ENCODE peak calls at places on chromosomes 1 and 21, in four cellular contexts. T is KBM-7, H is AG08395, A is endothelial cell. K is an unnamed sample.

GRCh38 chr1:75338974-75339483 is 204.8 kb downstream of the LHX8 start:
- DNase-seq in T (no peak), A (no peak), H (no peak), K (no peak)

GRCh38 chr1:203308205-203309114 is 3.1 kb downstream of the BTG2 start:
- DNase-seq in H (no peak), T (no peak), A (no peak), K (no peak)

GRCh38 chr1:181817091-181817490 is 244.4 kb downstream of the ZNF648 start:
- DNase-seq in H (no peak), A (no peak), T (no peak), K (no peak)

GRCh38 chr1:165474196-165474595 is 29.3 kb upstream of the RXRG start:
- DNase-seq in A (no peak), T (no peak), H (no peak), K (no peak)

GRCh38 chr1:50700226-50701020 is 259.6 kb downstream of the FAF1 start:
- DNase-seq in H (no peak), A (no peak), T (no peak), K (no peak)

GRCh38 chr1:180260541-180260940 is 30.5 kb downstream of the LHX4 start:
- DNase-seq in A (no peak), H (no peak), T (no peak), K (no peak)

GRCh38 chr1:66168467-66168887 is 365.5 kb upstream of the SGIP1 start:
- DNase-seq in H (peak), A (no peak), T (no peak), K (peak)

GRCh38 chr1:18836654-18837053 is 22.8 kb downstream of the TAS1R2 start:
- DNase-seq in H (no peak), A (no peak), T (no peak), K (no peak)

GRCh38 chr1:234413485-234413884 is 40.2 kb downstream of the COA6 start:
- DNase-seq in H (no peak), T (no peak), A (no peak), K (no peak)

GRCh38 chr1:236051107-236051885 is 13.6 kb downstream of the NID1 start:
- DNase-seq in H (peak), A (no peak), T (no peak), K (peak)

GRCh38 chr1:172154571-172154970 is 265.9 kb upstream of the C1orf105 start:
- DNase-seq in T (peak), A (no peak), H (peak), K (peak)

GRCh38 chr1:1216770-1217620 is 3.0 kb upstream of the TNFRSF4 start:
- DNase-seq in A (no peak), H (no peak), T (no peak), K (no peak)

GRCh38 chr1:41641941-41642527 is 157.6 kb upstream of the EDN2 start:
- DNase-seq in T (no peak), H (no peak), A (no peak), K (no peak)

GRCh38 chr1:117633068-117633345 is 27.2 kb downstream of the TENT5C start:
- DNase-seq in T (no peak), H (no peak), A (no peak), K (no peak)

GRCh38 chr1:38240626-38241025 is 194.0 kb upstream of the POU3F1 start:
- DNase-seq in A (no peak), T (no peak), H (no peak), K (no peak)

GRCh38 chr1:82091729-82092128 is 291.0 kb downstream of the ADGRL2 start:
- DNase-seq in H (no peak), A (no peak), T (no peak), K (no peak)

GRCh38 chr1:171344473-171344820 is 30.5 kb downstream of the FMO4 start:
- DNase-seq in T (no peak), A (no peak), H (no peak), K (no peak)

GRCh38 chr1:207240325-207241095 is 81.0 kb upstream of the CD55 start:
- DNase-seq in A (no peak), T (no peak), H (peak), K (peak)

GRCh38 chr1:27572679-27573426 is 31.1 kb downstream of the AHDC1 start:
- DNase-seq in T (no peak), A (no peak), H (peak), K (peak)

GRCh38 chr1:179930867-179931266 is 23.7 kb upstream of the CEP350 start:
- DNase-seq in T (no peak), H (no peak), A (no peak), K (no peak)

GRCh38 chr1:2632561-2633361 is at the start of gene MMEL1:
- DNase-seq in H (no peak), A (no peak), T (no peak), K (no peak)

GRCh38 chr1:8145525-8145924 is 119.4 kb upstream of the ERRFI1 start:
- DNase-seq in H (no peak), T (no peak), A (no peak), K (no peak)

GRCh38 chr1:44553771-44554170 is 120.5 kb downstream of the TMEM53 start:
- DNase-seq in H (peak), T (no peak), A (no peak), K (peak)

GRCh38 chr1:89576016-89576415 is 51.4 kb downstream of the LRRC8B start:
- DNase-seq in H (no peak), A (no peak), T (no peak), K (no peak)

GRCh38 chr1:30524840-30525617 is 198.4 kb downstream of the MATN1 start:
- DNase-seq in A (no peak), T (no peak), H (no peak), K (no peak)

GRCh38 chr21:43015906-43016540 is 41.7 kb downstream of the PKNOX1 start:
- DNase-seq in T (peak), H (no peak), A (no peak), K (no peak)